ENCODE peak calls at places on chromosomes 3 and 15, in four cellular contexts. One of them, this sample, is unnamed.
A peak's percentile ranks its signal among the peaks of the same experiment; 100 is the strongest.

GRCh38 chr3:133989931-133990702 is 39.6 kb downstream of the SLCO2A1 start:
- DNase-seq in MV-4-11: peak; percentile 86
- DNase-seq in NCI-H460: no peak
- DNase-seq in HCEC 1CT: no peak
- DNase-seq in this sample: no peak

GRCh38 chr3:181358060-181358459 is 353.7 kb upstream of the SOX2 start:
- DNase-seq in HCEC 1CT: no peak
- DNase-seq in MV-4-11: no peak
- DNase-seq in NCI-H460: no peak
- DNase-seq in this sample: no peak

GRCh38 chr3:169146866-169147245 is 516.7 kb downstream of the MECOM start:
- DNase-seq in HCEC 1CT: peak; percentile 20
- DNase-seq in NCI-H460: no peak
- DNase-seq in MV-4-11: no peak
- DNase-seq in this sample: no peak

GRCh38 chr15:49847937-49848823 is 227.3 kb downstream of the DTWD1 start:
- DNase-seq in MV-4-11: no peak
- DNase-seq in NCI-H460: peak; percentile 96
- DNase-seq in HCEC 1CT: peak; percentile 96
- DNase-seq in this sample: no peak

GRCh38 chr3:129793947-129794318 is 99.6 kb downstream of the TMCC1 start:
- DNase-seq in MV-4-11: peak; percentile 35
- DNase-seq in NCI-H460: no peak
- DNase-seq in HCEC 1CT: no peak
- DNase-seq in this sample: peak; percentile 17

GRCh38 chr3:26247669-26248068 is 374.9 kb upstream of the LRRC3B start:
- DNase-seq in HCEC 1CT: no peak
- DNase-seq in NCI-H460: no peak
- DNase-seq in MV-4-11: no peak
- DNase-seq in this sample: no peak

GRCh38 chr3:17494117-17494809 is 248.2 kb downstream of the TBC1D5 start:
- DNase-seq in HCEC 1CT: no peak
- DNase-seq in NCI-H460: no peak
- DNase-seq in MV-4-11: no peak
- DNase-seq in this sample: no peak

GRCh38 chr3:157868168-157868567 is 238.1 kb downstream of the SHOX2 start:
- DNase-seq in NCI-H460: no peak
- DNase-seq in MV-4-11: peak; percentile 73
- DNase-seq in HCEC 1CT: peak; percentile 20
- DNase-seq in this sample: no peak

GRCh38 chr3:184177331-184177731 is 2.7 kb downstream of the AP2M1 start:
- DNase-seq in NCI-H460: no peak
- DNase-seq in MV-4-11: no peak
- DNase-seq in HCEC 1CT: no peak
- DNase-seq in this sample: peak; percentile 48

GRCh38 chr3:71225951-71226564 is 357.5 kb downstream of the FOXP1 start:
- DNase-seq in MV-4-11: no peak
- DNase-seq in NCI-H460: no peak
- DNase-seq in HCEC 1CT: no peak
- DNase-seq in this sample: no peak

GRCh38 chr3:71228156-71228885 is 355.2 kb downstream of the FOXP1 start:
- DNase-seq in MV-4-11: no peak
- DNase-seq in HCEC 1CT: no peak
- DNase-seq in NCI-H460: no peak
- DNase-seq in this sample: no peak

GRCh38 chr3:86794336-86795065 is 196.4 kb downstream of the VGLL3 start:
- DNase-seq in MV-4-11: no peak
- DNase-seq in HCEC 1CT: peak; percentile 52
- DNase-seq in NCI-H460: no peak
- DNase-seq in this sample: no peak

GRCh38 chr3:172868565-172869172 is 118.1 kb downstream of the ECT2 start:
- DNase-seq in HCEC 1CT: no peak
- DNase-seq in MV-4-11: no peak
- DNase-seq in NCI-H460: no peak
- DNase-seq in this sample: no peak

GRCh38 chr3:16174389-16174788 is at the start of gene GALNT15:
- DNase-seq in HCEC 1CT: peak; percentile 97
- DNase-seq in MV-4-11: no peak
- DNase-seq in NCI-H460: peak; percentile 9
- DNase-seq in this sample: no peak

GRCh38 chr15:43943511-43943910 is 116.7 kb downstream of the WDR76 start:
- DNase-seq in HCEC 1CT: peak; percentile 66
- DNase-seq in MV-4-11: no peak
- DNase-seq in NCI-H460: no peak
- DNase-seq in this sample: no peak

GRCh38 chr15:101613130-101614000 is 38.8 kb downstream of the TM2D3 start:
- DNase-seq in HCEC 1CT: no peak
- DNase-seq in NCI-H460: no peak
- DNase-seq in MV-4-11: no peak
- DNase-seq in this sample: no peak

GRCh38 chr3:182597621-182598041 is 195.7 kb upstream of the ATP11B start:
- DNase-seq in NCI-H460: no peak
- DNase-seq in MV-4-11: no peak
- DNase-seq in HCEC 1CT: no peak
- DNase-seq in this sample: no peak

GRCh38 chr3:29585368-29585767 is 304.5 kb downstream of the RBMS3 start:
- DNase-seq in HCEC 1CT: no peak
- DNase-seq in NCI-H460: no peak
- DNase-seq in MV-4-11: no peak
- DNase-seq in this sample: no peak

GRCh38 chr3:158097141-158097540 is 9.1 kb downstream of the SHOX2 start:
- DNase-seq in NCI-H460: no peak
- DNase-seq in HCEC 1CT: no peak
- DNase-seq in MV-4-11: peak; percentile 61
- DNase-seq in this sample: peak; percentile 38

GRCh38 chr3:38521391-38521987 is 25.3 kb downstream of the EXOG start:
- DNase-seq in HCEC 1CT: peak; percentile 42
- DNase-seq in NCI-H460: peak; percentile 54
- DNase-seq in MV-4-11: peak; percentile 44
- DNase-seq in this sample: peak; percentile 73

GRCh38 chr3:186057594-186057993 is 51.3 kb downstream of the ETV5 start:
- DNase-seq in NCI-H460: no peak
- DNase-seq in MV-4-11: peak; percentile 76
- DNase-seq in HCEC 1CT: peak; percentile 92
- DNase-seq in this sample: peak; percentile 34

GRCh38 chr3:45994661-45995369 is 809 bp downstream of the FYCO1 start:
- DNase-seq in HCEC 1CT: no peak
- DNase-seq in NCI-H460: no peak
- DNase-seq in MV-4-11: peak; percentile 30
- DNase-seq in this sample: peak; percentile 63

This sample was measured in NB4.